ENCODE peak calls at places on chromosomes 4 and X, in nine cellular contexts. A, P, B, F, N, O, D, R and M are unnamed samples.

GRCh38 chrX:39065051-39065871 is 264.0 kb downstream of the MID1IP1 start:
- DNase-seq in N (no peak), D (no peak), F (no peak), P (no peak), R (no peak), A (no peak), O (no peak), B (no peak), M (no peak)

GRCh38 chr4:56297801-56298200 is 89.5 kb downstream of the AASDH start:
- DNase-seq in P (no peak), F (no peak), D (no peak), N (no peak), A (no peak), O (no peak), R (no peak), B (no peak), M (no peak)

GRCh38 chr4:102533916-102534315 is 32.8 kb downstream of the NFKB1 start:
- DNase-seq in R (peak; percentile 18), B (no peak), N (no peak), O (no peak), F (no peak), P (no peak), D (no peak), A (no peak), M (no peak)

GRCh38 chrX:18661273-18661672 is 10.6 kb downstream of the RS1 start:
- DNase-seq in R (no peak), O (no peak), N (no peak), P (no peak), A (no peak), D (no peak), B (no peak), F (no peak), M (no peak)

GRCh38 chr4:76504613-76505465 is 69.8 kb downstream of the SHROOM3 start:
- DNase-seq in D (no peak), N (no peak), P (no peak), O (no peak), B (no peak), R (peak; percentile 66), A (no peak), F (no peak), M (peak; percentile 28)

GRCh38 chr4:5638316-5638715 is 70.0 kb downstream of the EVC2 start:
- DNase-seq in D (no peak), B (no peak), F (no peak), R (peak; percentile 79), N (no peak), P (no peak), O (no peak), A (no peak), M (peak; percentile 73)

GRCh38 chrX:155070038-155070437 is 898 bp downstream of the CMC4 start:
- DNase-seq in D (no peak), R (no peak), P (no peak), O (no peak), N (no peak), B (no peak), F (no peak), A (no peak), M (peak; percentile 10)

GRCh38 chr4:117135634-117136354 is 50.4 kb upstream of the TRAM1L1 start:
- DNase-seq in A (no peak), N (no peak), F (no peak), B (no peak), D (no peak), R (peak; percentile 1), O (no peak), P (no peak), M (no peak)

GRCh38 chrX:31333181-31333831 is 261.5 kb upstream of the FTHL17 start:
- DNase-seq in D (no peak), P (no peak), O (no peak), A (no peak), B (no peak), R (peak; percentile 79), F (no peak), N (no peak), M (peak; percentile 24)

DNA sequence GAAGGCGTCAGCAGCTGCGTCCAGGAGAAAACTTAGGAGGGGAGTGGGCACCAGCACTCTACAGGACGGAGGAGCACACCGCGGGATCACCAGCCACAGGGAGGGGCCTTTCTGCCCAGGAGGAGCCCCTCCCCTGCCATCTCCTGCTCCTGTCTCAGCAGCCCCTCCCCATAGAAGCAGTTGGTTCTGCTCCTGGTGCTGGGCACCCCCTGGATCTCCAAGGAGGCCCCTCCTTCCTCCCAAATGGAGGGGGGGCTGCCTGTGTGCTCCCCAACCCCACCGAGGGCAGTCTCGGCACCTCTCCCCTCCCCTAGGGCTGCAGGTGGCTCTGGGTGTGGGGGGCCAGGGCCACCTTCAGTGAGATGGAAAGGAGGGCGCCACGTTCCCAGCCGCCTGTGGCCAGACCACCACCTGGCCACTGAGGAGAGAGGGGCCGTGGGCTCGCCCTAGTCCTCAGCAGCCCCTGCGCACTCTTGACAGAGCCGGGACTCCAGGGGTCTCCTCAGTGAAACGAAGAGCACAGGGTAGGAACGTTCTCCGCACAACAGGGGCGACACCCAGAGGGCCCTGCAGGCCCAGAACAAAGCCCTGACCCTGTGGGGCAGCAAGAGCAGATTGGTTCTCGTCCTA is 37.8 kb downstream of the CPLX1 start:
- DNase-seq in P (no peak), R (no peak), A (no peak), O (peak; percentile 33), F (no peak), D (no peak), B (no peak), N (no peak), M (no peak)
- TF ChIP-seq CTCF in P (no peak), R (no peak), A (no peak), O (no peak), F (no peak), D (no peak), B (no peak), N (no peak), M (no peak)

GRCh38 chr4:109419679-109420078 is 13.9 kb upstream of the SEC24B start:
- DNase-seq in O (no peak), P (no peak), B (no peak), R (no peak), F (no peak), N (no peak), D (no peak), A (no peak), M (no peak)
- H3K4me3 ChIP-seq in O (no peak overlapping the region), P (no peak overlapping the region), B (no peak overlapping the region), R (no peak overlapping the region), F (no peak overlapping the region), N (no peak overlapping the region), D (no peak overlapping the region), A (no peak overlapping the region), M (no peak overlapping the region)

GRCh38 chr4:1315838-1316536 is 26.3 kb downstream of the MAEA start:
- DNase-seq in A (no peak), O (peak; percentile 47), N (no peak), F (no peak), R (no peak), D (no peak), B (no peak), P (no peak), M (no peak)
- TF ChIP-seq CTCF in A (no peak), O (no peak), N (no peak), F (no peak), R (no peak), D (no peak), B (no peak), P (no peak), M (no peak)

DNA sequence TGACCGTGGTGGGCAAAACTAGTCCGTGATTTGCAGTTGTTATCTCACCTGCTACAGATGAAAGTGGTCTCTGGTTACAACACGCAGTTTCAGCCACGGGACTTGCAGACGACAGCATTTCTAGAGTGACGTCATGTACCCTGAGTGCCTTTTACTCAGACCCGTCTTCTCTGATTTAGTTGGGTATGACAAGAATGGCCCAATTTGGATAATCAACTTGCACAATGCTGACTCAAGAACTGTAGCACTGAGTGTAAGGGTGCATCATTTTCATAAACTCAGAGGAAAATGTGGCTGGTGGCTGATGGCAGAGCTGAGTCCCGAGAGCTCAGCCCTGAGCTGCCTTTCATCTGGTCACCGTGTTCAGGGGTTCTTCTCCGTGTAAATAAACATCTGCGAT is 281.4 kb upstream of the FRG1 start:
- DNase-seq in F (no peak), O (no peak), P (no peak), B (no peak), D (no peak), N (no peak), A (no peak), R (no peak), M (no peak)
- H3K4me3 ChIP-seq in F (no peak overlapping the region), O (no peak overlapping the region), P (peak overlapping the region; percentile 41), B (no peak overlapping the region), D (no peak overlapping the region), N (no peak overlapping the region), A (no peak overlapping the region), R (no peak overlapping the region), M (no peak overlapping the region)

GRCh38 chr4:121457278-121457875 is 76.6 kb upstream of the QRFPR start:
- DNase-seq in P (no peak), N (no peak), A (no peak), R (no peak), B (no peak), O (no peak), D (no peak), F (no peak), M (no peak)

GRCh38 chr4:121459056-121459455 is 78.2 kb upstream of the QRFPR start:
- DNase-seq in R (no peak), B (no peak), F (no peak), P (no peak), A (no peak), O (no peak), N (no peak), D (no peak), M (no peak)

GRCh38 chr4:121464854-121465253 is 84.0 kb upstream of the QRFPR start:
- DNase-seq in B (no peak), R (no peak), D (no peak), O (no peak), N (no peak), F (no peak), P (no peak), A (no peak), M (no peak)

DNA sequence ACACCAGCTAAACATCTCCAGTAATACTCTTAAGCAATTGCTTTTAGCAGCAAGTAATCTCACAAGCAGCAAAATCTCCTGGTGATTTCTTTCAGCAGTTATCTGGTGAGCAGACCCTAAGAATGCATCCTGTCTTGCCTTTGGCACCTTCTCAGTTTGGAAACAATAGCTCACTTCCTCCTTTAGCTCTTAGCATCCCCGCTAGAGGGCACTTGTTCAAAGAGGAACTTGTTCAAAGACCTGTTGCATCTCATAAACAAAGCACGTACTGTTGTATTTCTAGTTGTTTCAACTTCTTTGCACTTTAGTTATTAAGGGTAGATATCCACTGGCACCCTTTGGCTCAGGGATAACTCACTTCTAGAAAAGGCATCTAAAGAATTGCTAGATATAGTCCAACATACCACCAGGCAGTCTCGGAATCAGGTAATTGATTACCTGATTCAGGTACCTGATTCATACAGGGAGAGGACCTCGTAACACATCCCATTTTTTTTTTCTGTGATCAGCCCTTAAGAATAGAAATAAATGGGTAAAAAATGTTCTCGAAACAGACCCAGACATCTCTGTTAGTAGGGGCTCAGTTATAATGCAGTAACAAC is 81.9 kb upstream of the QRFPR start:
- DNase-seq in F (peak; percentile 2), D (no peak), N (peak; percentile 17), O (no peak), B (peak; percentile 72), P (no peak), A (peak; percentile 70), R (peak; percentile 78), M (peak; percentile 80)
- TF ChIP-seq CTCF in F (peak; percentile 69), D (peak; percentile 64), N (peak; percentile 85), O (peak; percentile 52), B (peak; percentile 45), P (peak; percentile 39), A (peak; percentile 80), R (peak; percentile 91), M (peak; percentile 84)